ENCODE peak calls at places on chromosome 2, in seven cellular contexts. C, Y, O, F, W, Z and N are unnamed samples.

GRCh38 chr2:197889041-197889440 is 84.6 kb downstream of the PLCL1 start:
- DNase-seq in F (no peak), C (no peak), W (no peak), Y (no peak), O (no peak), Z (peak; percentile 19), N (no peak)

GRCh38 chr2:227528803-227529202 is 56.8 kb downstream of the AGFG1 start:
- DNase-seq in C (no peak), F (no peak), Y (no peak), O (no peak), W (no peak), Z (no peak), N (no peak)

GRCh38 chr2:216659301-216659700 is 26.1 kb downstream of the IGFBP2 start:
- DNase-seq in O (no peak), F (no peak), Z (no peak), C (no peak), Y (no peak), W (no peak), N (no peak)

GRCh38 chr2:11495844-11496271 is 29.9 kb upstream of the E2F6 start:
- DNase-seq in O (no peak), Z (no peak), F (no peak), W (no peak), Y (no peak), C (no peak), N (no peak)

GRCh38 chr2:173305303-173305702 is 49.4 kb upstream of the CDCA7 start:
- DNase-seq in Y (no peak), W (no peak), C (no peak), F (no peak), Z (no peak), O (no peak), N (no peak)

GRCh38 chr2:103161456-103162289 is 399.8 kb downstream of the TMEM182 start:
- DNase-seq in Y (no peak), C (no peak), F (peak; percentile 34), O (peak; percentile 36), W (peak; percentile 12), Z (peak; percentile 8), N (peak; percentile 46)

GRCh38 chr2:86223682-86224560 is 24.7 kb downstream of the MRPL35 start:
- DNase-seq in Y (no peak), O (no peak), C (no peak), F (no peak), W (no peak), Z (no peak), N (no peak)

GRCh38 chr2:7661532-7661931 is 744.3 kb downstream of the RNF144A start:
- DNase-seq in W (no peak), Y (no peak), Z (no peak), F (no peak), O (no peak), C (no peak), N (no peak)

GRCh38 chr2:231985823-231986261 is 24.3 kb downstream of the DIS3L2 start:
- DNase-seq in W (peak; percentile 41), C (no peak), Z (no peak), O (no peak), Y (no peak), F (no peak), N (no peak)

GRCh38 chr2:218125626-218126080 is at the start of gene CXCR2:
- DNase-seq in O (no peak), W (no peak), C (no peak), Y (no peak), F (no peak), Z (no peak), N (no peak)

GRCh38 chr2:120448961-120449421 is 103.1 kb downstream of the INHBB start:
- DNase-seq in Z (no peak), W (no peak), O (no peak), F (no peak), C (no peak), Y (no peak), N (no peak)

GRCh38 chr2:74497777-74498499 is 1.5 kb downstream of the LBX2 start:
- DNase-seq in Y (peak; percentile 17), Z (no peak), W (no peak), C (no peak), F (no peak), O (peak; percentile 34), N (peak; percentile 30)

GRCh38 chr2:112001942-112002341 is 53.1 kb upstream of the TMEM87B start:
- DNase-seq in C (no peak), W (no peak), Z (no peak), Y (no peak), O (no peak), F (no peak), N (no peak)

GRCh38 chr2:238573065-238573778 is 146.5 kb downstream of the ASB1 start:
- DNase-seq in Z (no peak), Y (peak; percentile 15), O (no peak), W (peak; percentile 22), C (no peak), F (no peak), N (no peak)

GRCh38 chr2:11411768-11412448 is 54.1 kb downstream of the E2F6 start:
- DNase-seq in O (peak; percentile 57), C (no peak), Z (peak; percentile 51), Y (no peak), W (peak; percentile 21), F (no peak), N (peak; percentile 55)

GRCh38 chr2:1538663-1539062 is 125.4 kb downstream of the TPO start:
- DNase-seq in Z (no peak), O (no peak), W (peak; percentile 7), Y (peak; percentile 28), F (no peak), C (no peak), N (no peak)

GRCh38 chr2:95525294-95526035 is 40.9 kb upstream of the TRIM43B start:
- DNase-seq in O (peak; percentile 70), Z (no peak), W (no peak), C (no peak), Y (no peak), F (no peak), N (peak; percentile 86)

GRCh38 chr2:42268528-42269151 is 92.4 kb downstream of the COX7A2L start:
- DNase-seq in Z (no peak), Y (no peak), C (no peak), F (no peak), O (no peak), W (no peak), N (no peak)

GRCh38 chr2:213959589-213959988 is 451.3 kb upstream of the VWC2L start:
- DNase-seq in Y (no peak), Z (no peak), O (no peak), W (no peak), F (no peak), C (no peak), N (no peak)

GRCh38 chr2:190578158-190579057 is 43.9 kb upstream of the NEMP2 start:
- DNase-seq in W (peak; percentile 54), O (peak; percentile 65), Z (no peak), F (no peak), Y (no peak), C (peak; percentile 3), N (peak; percentile 50)